ENCODE peak calls at places on chromosome 18, in eight cellular contexts. One of them, this sample, is unnamed.

GRCh38 chr18:45275367-45276113 is 339.7 kb upstream of the SLC14A2 start:
- DNase-seq in epithelial cell of proximal tubule: no peak
- DNase-seq in chondrocyte: no peak
- DNase-seq in GM19239: no peak
- DNase-seq in EL: peak
- DNase-seq in AG09319: no peak
- DNase-seq in stimulated activated CD4-positive, alpha-beta T cell treated with anti-CD3 and anti-CD28 coated beads, TNF-alpha, amount 100 ng/mL, for 48 hours: no peak
- DNase-seq in mesothelial cell of epicardium: no peak
- DNase-seq in this sample: no peak

GRCh38 chr18:76275913-76276312 is 219.1 kb downstream of the ZNF516 start:
- DNase-seq in mesothelial cell of epicardium: no peak
- DNase-seq in EL: no peak
- DNase-seq in chondrocyte: no peak
- DNase-seq in stimulated activated CD4-positive, alpha-beta T cell treated with anti-CD3 and anti-CD28 coated beads, TNF-alpha, amount 100 ng/mL, for 48 hours: no peak
- DNase-seq in AG09319: no peak
- DNase-seq in GM19239: no peak
- DNase-seq in epithelial cell of proximal tubule: no peak
- DNase-seq in this sample: no peak

GRCh38 chr18:43247944-43248343 is 29.3 kb downstream of the SYT4 start:
- DNase-seq in AG09319: no peak
- DNase-seq in GM19239: no peak
- DNase-seq in chondrocyte: no peak
- DNase-seq in epithelial cell of proximal tubule: no peak
- DNase-seq in EL: no peak
- DNase-seq in stimulated activated CD4-positive, alpha-beta T cell treated with anti-CD3 and anti-CD28 coated beads, TNF-alpha, amount 100 ng/mL, for 48 hours: no peak
- DNase-seq in mesothelial cell of epicardium: no peak
- DNase-seq in this sample: no peak

GRCh38 chr18:13253786-13254755 is 35.5 kb downstream of the LDLRAD4 start:
- DNase-seq in stimulated activated CD4-positive, alpha-beta T cell treated with anti-CD3 and anti-CD28 coated beads, TNF-alpha, amount 100 ng/mL, for 48 hours: no peak
- DNase-seq in GM19239: no peak
- DNase-seq in chondrocyte: peak
- DNase-seq in AG09319: no peak
- DNase-seq in mesothelial cell of epicardium: no peak
- DNase-seq in epithelial cell of proximal tubule: no peak
- DNase-seq in EL: no peak
- DNase-seq in this sample: no peak

GRCh38 chr18:58754544-58755068 is 83.3 kb downstream of the MALT1 start:
- DNase-seq in AG09319: no peak
- DNase-seq in mesothelial cell of epicardium: no peak
- DNase-seq in EL: no peak
- DNase-seq in GM19239: no peak
- DNase-seq in chondrocyte: no peak
- DNase-seq in stimulated activated CD4-positive, alpha-beta T cell treated with anti-CD3 and anti-CD28 coated beads, TNF-alpha, amount 100 ng/mL, for 48 hours: no peak
- DNase-seq in epithelial cell of proximal tubule: no peak
- DNase-seq in this sample: peak

GRCh38 chr18:55497825-55498403 is 90.1 kb downstream of the TCF4 start:
- DNase-seq in stimulated activated CD4-positive, alpha-beta T cell treated with anti-CD3 and anti-CD28 coated beads, TNF-alpha, amount 100 ng/mL, for 48 hours: no peak
- DNase-seq in GM19239: no peak
- DNase-seq in chondrocyte: no peak
- DNase-seq in mesothelial cell of epicardium: no peak
- DNase-seq in epithelial cell of proximal tubule: no peak
- DNase-seq in AG09319: no peak
- DNase-seq in EL: no peak
- DNase-seq in this sample: no peak

GRCh38 chr18:80225685-80226084 is 21.6 kb downstream of the PARD6G start:
- DNase-seq in mesothelial cell of epicardium: no peak
- DNase-seq in GM19239: no peak
- DNase-seq in EL: no peak
- DNase-seq in stimulated activated CD4-positive, alpha-beta T cell treated with anti-CD3 and anti-CD28 coated beads, TNF-alpha, amount 100 ng/mL, for 48 hours: no peak
- DNase-seq in chondrocyte: no peak
- DNase-seq in epithelial cell of proximal tubule: no peak
- DNase-seq in AG09319: no peak
- DNase-seq in this sample: no peak

GRCh38 chr18:62730926-62731325 is 15.6 kb downstream of the PHLPP1 start:
- DNase-seq in EL: no peak
- DNase-seq in AG09319: no peak
- DNase-seq in stimulated activated CD4-positive, alpha-beta T cell treated with anti-CD3 and anti-CD28 coated beads, TNF-alpha, amount 100 ng/mL, for 48 hours: no peak
- DNase-seq in GM19239: no peak
- DNase-seq in mesothelial cell of epicardium: no peak
- DNase-seq in epithelial cell of proximal tubule: no peak
- DNase-seq in chondrocyte: no peak
- DNase-seq in this sample: no peak

GRCh38 chr18:59660976-59661743 is 36.1 kb downstream of the CCBE1 start:
- DNase-seq in chondrocyte: no peak
- DNase-seq in stimulated activated CD4-positive, alpha-beta T cell treated with anti-CD3 and anti-CD28 coated beads, TNF-alpha, amount 100 ng/mL, for 48 hours: no peak
- DNase-seq in epithelial cell of proximal tubule: no peak
- DNase-seq in mesothelial cell of epicardium: no peak
- DNase-seq in EL: peak
- DNase-seq in GM19239: no peak
- DNase-seq in AG09319: peak
- DNase-seq in this sample: peak

This sample was measured in astrocyte.